ENCODE peak calls at places on chromosome 12, in eight cellular contexts. R, E, N, D, C, U, Y and B are unnamed samples.
A peak's percentile ranks its signal among the peaks of the same experiment; 100 is the strongest.

GRCh38 chr12:109451400-109451799 is 25.7 kb downstream of the KCTD10 start:
- DNase-seq in R (no peak), E (no peak), N (no peak), D (no peak), C (no peak), U (no peak), Y (no peak), B (no peak)

GRCh38 chr12:6097384-6097783 is 27.1 kb downstream of the VWF start:
- DNase-seq in R (no peak), E (no peak), N (peak; percentile 87), D (no peak), C (no peak), U (no peak), Y (no peak), B (no peak)

GRCh38 chr12:6072302-6072752 is 52.1 kb downstream of the VWF start:
- DNase-seq in R (no peak), E (no peak), N (peak; percentile 79), D (no peak), C (no peak), U (no peak), Y (no peak), B (peak; percentile 69)

GRCh38 chr12:65199604-65200003 is 30.2 kb downstream of the LEMD3 start:
- DNase-seq in R (no peak), E (no peak), N (no peak), D (no peak), C (no peak), U (no peak), Y (no peak), B (no peak)

GRCh38 chr12:857611-858010 is 91.9 kb downstream of the RAD52 start:
- DNase-seq in R (no peak), E (no peak), N (peak; percentile 82), D (peak; percentile 78), C (peak; percentile 43), U (no peak), Y (peak; percentile 27), B (peak; percentile 34)

GRCh38 chr12:114401346-114402320 is 4.3 kb downstream of the TBX5 start:
- DNase-seq in R (no peak), E (no peak), N (peak; percentile 68), D (no peak), C (no peak), U (no peak), Y (no peak), B (no peak)

GRCh38 chr12:121789800-121790748 is 3.4 kb downstream of the RHOF start:
- DNase-seq in R (peak; percentile 92), E (peak; percentile 92), N (peak; percentile 34), D (no peak), C (no peak), U (no peak), Y (no peak), B (no peak)

GRCh38 chr12:76422878-76423438 is 74.7 kb upstream of the BBS10 start:
- DNase-seq in R (no peak), E (no peak), N (peak; percentile 82), D (no peak), C (no peak), U (no peak), Y (no peak), B (peak; percentile 16)

GRCh38 chr12:1496162-1496925 is 98.0 kb downstream of the FBXL14 start:
- DNase-seq in R (no peak), E (no peak), N (peak; percentile 31), D (peak; percentile 79), C (no peak), U (no peak), Y (no peak), B (no peak)

GRCh38 chr12:54413284-54414190 is 5.5 kb downstream of the ITGA5 start:
- DNase-seq in R (peak; percentile 75), E (peak; percentile 66), N (no peak), D (peak; percentile 83), C (no peak), U (no peak), Y (peak; percentile 46), B (no peak)